ENCODE peak calls at places on chromosome 16, in ten cellular contexts. U is AG09319, Y is WTC11, E is lower lobe of right lung, Q is GM12865, K is neural progenitor cell, X is progenitor cell of endocrine pancreas, A is pancreas, L is fibroblast of villous mesenchyme, W is tibial artery. D is an unnamed sample.

GRCh38 chr16:19162085-19162484 is 6.0 kb upstream of the SYT17 start:
- DNase-seq in L (no peak), Y (no peak), K (no peak), X (no peak), E (no peak), U (no peak), W (no peak), A (no peak), Q (no peak), D (no peak)

GRCh38 chr16:86515420-86515779 is 5.1 kb downstream of the FOXF1 start:
- DNase-seq in X (no peak), U (no peak), K (peak), Y (peak), L (peak), A (no peak), E (no peak), W (no peak), Q (no peak), D (no peak)

GRCh38 chr16:27208809-27209208 is 5.5 kb downstream of the KDM8 start:
- DNase-seq in L (no peak), U (no peak), A (peak), Y (no peak), Q (no peak), E (no peak), K (no peak), W (no peak), X (no peak), D (no peak)

GRCh38 chr16:69511641-69512040 is 54.1 kb upstream of the NFAT5 start:
- DNase-seq in X (no peak), Q (no peak), Y (no peak), E (no peak), L (no peak), U (no peak), A (no peak), W (no peak), K (no peak), D (no peak)

GRCh38 chr16:89322381-89323119 is 105.0 kb downstream of the ZNF778 start:
- DNase-seq in U (peak), Y (peak), K (peak), Q (no peak), X (no peak), W (peak), L (peak), E (peak), A (no peak), D (peak)

GRCh38 chr16:19085679-19086200 is 18.3 kb downstream of the COQ7 start:
- DNase-seq in W (no peak), U (no peak), L (peak), Q (no peak), K (no peak), Y (no peak), E (no peak), A (no peak), X (no peak), D (no peak)

GRCh38 chr16:4588961-4589360 is 25.7 kb downstream of the UBALD1 start:
- DNase-seq in Q (no peak), K (no peak), W (no peak), Y (no peak), E (no peak), X (no peak), L (no peak), A (no peak), U (no peak), D (no peak)

GRCh38 chr16:25006504-25007055 is 8.6 kb downstream of the ARHGAP17 start:
- DNase-seq in X (no peak), W (peak), Y (no peak), E (no peak), Q (no peak), L (peak), A (no peak), U (no peak), K (no peak), D (peak)

GRCh38 chr16:67926181-67926742 is 5.4 kb downstream of the CTRL start:
- DNase-seq in W (peak), Q (no peak), L (no peak), E (peak), U (no peak), Y (peak), X (no peak), K (no peak), A (peak), D (no peak)
- TF ChIP-seq CTCF in W (peak), Q (no peak), L (no peak), E (no peak), U (no peak), Y (peak), X (no peak), K (peak), A (no peak), D (no peak)

GRCh38 chr16:78105517-78105916 is 6.1 kb downstream of the WWOX start:
- DNase-seq in Y (no peak), Q (no peak), A (no peak), W (no peak), U (no peak), X (no peak), K (no peak), L (no peak), E (no peak), D (no peak)

GRCh38 chr16:78102122-78102660 is 2.7 kb downstream of the WWOX start:
- DNase-seq in X (no peak), K (no peak), Q (no peak), L (no peak), Y (no peak), A (no peak), U (no peak), W (no peak), E (no peak), D (no peak)

GRCh38 chr16:78108451-78108850 is 9.0 kb downstream of the WWOX start:
- DNase-seq in U (no peak), K (no peak), L (no peak), W (no peak), E (no peak), X (no peak), A (no peak), Q (no peak), Y (no peak), D (no peak)

GRCh38 chr16:78102865-78103264 is 3.4 kb downstream of the WWOX start:
- DNase-seq in L (no peak), A (no peak), E (no peak), Q (no peak), K (no peak), Y (no peak), U (no peak), X (no peak), W (no peak), D (no peak)

DNA sequence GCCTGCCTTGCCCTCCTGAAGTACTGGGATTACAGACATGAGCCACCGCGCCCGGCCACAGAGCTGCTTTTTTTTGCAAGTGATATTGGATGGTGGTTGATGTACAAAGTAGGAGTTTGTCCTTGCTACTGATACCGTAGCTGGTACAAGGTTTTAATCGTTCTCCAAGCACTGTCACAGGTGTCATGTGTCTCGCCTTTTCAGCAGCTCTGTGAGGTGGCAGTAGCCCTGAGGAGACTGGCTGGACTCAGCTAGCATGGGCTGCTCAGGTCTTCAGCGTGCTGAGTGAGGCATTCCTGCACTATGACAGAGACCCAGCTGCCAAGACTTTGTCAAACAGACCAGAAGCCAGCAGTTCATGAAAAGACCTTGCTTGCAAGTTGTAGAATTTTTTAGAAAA is 7.2 kb downstream of the WWOX start:
- DNase-seq in Q (no peak), U (no peak), L (no peak), A (no peak), K (no peak), Y (no peak), E (no peak), X (no peak), W (no peak), D (no peak)
- TF ChIP-seq CTCF in Q (no peak), U (no peak), L (no peak), A (no peak), K (no peak), Y (no peak), E (no peak), X (no peak), W (no peak), D (no peak)

DNA sequence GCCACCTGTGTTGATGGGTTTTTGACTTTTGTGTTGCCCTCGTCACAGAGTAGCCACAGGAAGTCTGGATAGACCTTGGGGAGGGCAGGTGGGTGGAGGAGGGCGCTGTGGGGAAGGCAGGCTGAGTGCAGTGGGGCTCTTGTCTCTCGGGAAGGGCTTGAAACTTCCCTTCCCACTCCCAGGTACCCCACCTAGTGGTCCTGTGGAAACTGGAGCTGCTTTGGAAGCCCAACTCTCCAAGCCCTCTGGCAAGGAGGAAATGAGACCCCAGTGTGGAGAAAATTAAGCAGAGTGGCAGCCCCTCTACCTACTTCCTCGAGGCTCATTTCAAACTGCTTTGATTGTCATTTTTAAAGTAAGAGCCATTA is 9.2 kb downstream of the CA5A start:
- DNase-seq in E (no peak), W (no peak), Y (peak), X (no peak), L (no peak), U (no peak), Q (no peak), K (no peak), A (no peak), D (no peak)
- TF ChIP-seq CTCF in E (no peak), W (no peak), Y (no peak), X (peak), L (peak), U (no peak), Q (no peak), K (peak), A (no peak), D (no peak)

GRCh38 chr16:386641-387156 is 4.9 kb upstream of the PGAP6 start:
- DNase-seq in U (no peak), W (no peak), X (no peak), L (peak), A (no peak), E (no peak), K (no peak), Y (no peak), Q (no peak), D (no peak)
- TF ChIP-seq CTCF in U (no peak), W (no peak), X (no peak), L (no peak), A (no peak), E (no peak), K (peak), Y (no peak), Q (no peak), D (no peak)

DNA sequence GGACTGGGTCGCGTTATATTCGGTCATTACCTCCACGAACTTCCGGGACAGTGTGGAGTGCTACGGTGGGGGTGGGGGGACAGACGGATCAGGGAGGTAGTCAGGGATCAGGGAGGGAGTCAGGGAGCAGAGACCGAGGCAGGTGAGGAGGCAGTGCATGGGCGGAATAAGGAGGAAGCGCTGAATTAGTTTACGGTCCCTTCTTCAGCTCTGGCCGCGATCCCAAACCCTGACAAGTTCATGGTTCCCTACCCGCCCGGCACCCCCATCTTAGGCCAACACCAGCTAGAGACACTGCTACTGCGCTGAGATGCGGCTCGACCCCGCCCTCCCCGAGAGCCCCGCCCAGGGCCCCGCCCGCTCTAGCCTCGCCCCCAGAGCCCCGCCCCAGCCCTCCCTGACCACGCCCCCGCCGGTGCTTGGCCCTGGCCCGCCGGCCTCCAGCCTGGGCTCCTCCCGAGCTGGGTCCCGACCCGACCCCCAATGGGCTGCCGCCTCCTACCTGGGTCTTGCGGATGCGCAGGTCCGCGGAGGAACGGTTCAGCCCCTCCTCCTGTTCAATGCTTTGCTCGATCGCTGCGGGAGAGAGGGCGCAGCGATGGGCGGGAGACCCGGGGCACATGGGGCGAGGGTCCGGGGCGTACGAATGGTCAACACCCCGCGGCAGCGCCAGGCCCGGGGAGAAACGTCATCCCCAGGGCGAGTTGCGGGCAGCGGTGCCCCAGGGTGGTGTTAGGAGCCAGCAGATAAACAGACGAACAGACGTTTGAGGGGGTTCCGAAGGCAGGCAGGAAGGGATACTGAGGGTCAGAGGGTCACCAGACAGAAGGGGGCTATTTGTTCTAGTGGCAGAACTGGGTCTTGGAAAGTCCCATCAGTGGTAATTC is 12.2 kb downstream of the HSD3B7 start:
- DNase-seq in Q (peak), X (peak), K (peak), E (peak), W (peak), L (peak), U (peak), A (peak), Y (peak), D (peak)
- TF ChIP-seq CTCF in Q (no peak), X (no peak), K (no peak), E (no peak), W (no peak), L (no peak), U (no peak), A (no peak), Y (no peak), D (no peak)

DNA sequence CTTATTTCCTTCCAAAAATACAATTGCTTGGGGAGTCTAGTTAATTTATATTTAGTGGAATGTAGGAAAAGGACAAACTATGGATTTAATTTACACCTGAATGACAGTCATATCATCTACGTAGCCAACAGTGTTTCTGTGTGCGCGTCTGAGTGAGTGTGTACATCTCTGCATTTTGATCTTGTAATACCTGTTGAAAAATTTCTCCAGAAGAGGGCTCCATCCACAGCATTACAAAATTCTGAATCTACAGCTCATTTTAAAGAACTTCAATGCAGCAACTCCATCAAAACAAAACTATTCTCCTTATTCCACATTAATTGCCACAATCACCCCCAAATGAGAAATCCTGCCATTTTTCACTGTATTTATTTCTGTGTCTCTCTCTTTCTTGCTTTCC is 3.9 kb downstream of the CDH13 start:
- DNase-seq in Y (no peak), L (peak), A (no peak), Q (no peak), X (no peak), E (no peak), W (no peak), U (no peak), K (no peak), D (no peak)
- TF ChIP-seq CTCF in Y (no peak), L (peak), A (no peak), Q (no peak), X (peak), E (no peak), W (no peak), U (peak), K (no peak), D (no peak)

DNA sequence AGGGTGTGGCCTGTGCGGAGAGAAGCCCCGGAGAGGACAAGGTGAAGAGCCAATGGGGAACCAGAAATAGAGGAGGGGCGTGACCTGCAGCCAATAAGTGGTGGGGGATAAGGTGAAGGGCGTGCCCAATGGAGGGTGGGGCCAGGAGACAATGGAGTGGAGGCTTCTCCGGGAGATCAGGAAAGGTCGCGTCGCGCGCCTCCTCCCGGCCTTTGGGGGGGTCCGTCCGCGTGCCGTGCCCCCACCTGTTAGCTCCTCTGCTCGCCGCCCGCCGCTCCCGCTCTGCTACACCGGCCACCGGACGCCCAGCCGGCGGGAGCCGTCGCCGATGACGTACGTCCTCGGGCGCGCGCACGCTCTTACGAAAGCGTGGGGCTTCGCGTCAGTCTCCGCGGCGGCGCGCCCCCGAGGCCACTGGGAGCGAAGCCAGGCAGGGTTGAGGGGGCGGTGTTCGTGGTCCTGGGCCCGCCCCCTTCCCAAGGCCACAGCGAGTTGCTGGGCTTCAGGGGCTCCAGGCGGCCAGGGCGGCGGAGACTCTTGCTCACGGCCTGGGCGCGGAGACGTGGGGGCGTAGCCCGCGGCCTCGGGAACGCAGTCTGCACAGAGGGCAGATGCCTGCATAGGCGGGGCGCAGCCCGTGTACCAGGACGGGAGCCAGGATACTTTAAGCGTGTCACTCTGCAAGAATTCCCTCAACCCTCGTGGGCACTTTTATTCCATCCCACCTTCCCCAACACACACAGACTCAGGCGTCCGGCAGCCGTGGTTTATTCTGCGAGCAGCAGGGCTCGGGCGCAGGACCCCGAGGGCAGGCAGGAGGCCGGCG is at the start of gene MATCAP1:
- DNase-seq in U (peak), L (peak), W (peak), Q (peak), K (peak), A (peak), X (peak), E (peak), Y (peak), D (peak)
- TF ChIP-seq CTCF in U (no peak), L (no peak), W (no peak), Q (no peak), K (no peak), A (no peak), X (no peak), E (no peak), Y (no peak), D (no peak)

DNA sequence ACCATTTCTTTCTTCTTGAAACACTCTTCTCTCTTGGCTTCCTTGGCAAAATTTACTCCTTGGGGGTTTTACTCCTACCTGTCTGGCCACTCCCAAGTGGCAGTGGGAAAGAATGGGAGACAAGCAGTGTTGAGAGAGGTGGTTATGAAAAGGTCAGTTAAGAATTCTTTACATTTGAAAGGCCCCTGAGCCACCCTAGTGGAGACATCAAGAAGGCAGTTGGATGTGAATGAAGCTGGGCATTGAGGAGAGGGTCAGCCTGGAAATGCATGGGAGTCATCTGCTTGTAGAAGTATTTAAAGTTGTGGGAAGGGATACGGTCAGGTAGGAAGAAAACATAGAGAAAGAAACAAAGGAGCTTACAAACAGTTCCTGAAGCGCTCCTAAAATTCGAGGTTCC is 42.3 kb upstream of the CCNF start:
- DNase-seq in Q (no peak), K (peak), X (no peak), L (no peak), A (no peak), W (no peak), U (no peak), E (no peak), Y (peak), D (no peak)
- TF ChIP-seq CTCF in Q (peak), K (peak), X (peak), L (peak), A (no peak), W (no peak), U (no peak), E (no peak), Y (peak), D (no peak)